ENCODE peak calls at places on chromosomes 5 and 9, in five cellular contexts. Z is AG04450, B is IMR-90, P is hepatocyte, K is fibroblast of lung. R is an unnamed sample.

GRCh38 chr5:58985311-58985710 is 402.4 kb downstream of the RAB3C start:
- DNase-seq in Z (no peak), B (no peak), P (no peak), K (no peak), R (no peak)

GRCh38 chr9:83280259-83280658 is 217.3 kb upstream of the RASEF start:
- DNase-seq in Z (no peak), B (no peak), P (no peak), K (peak; percentile 55), R (peak; percentile 11)

GRCh38 chr5:172820046-172820767 is 13.8 kb upstream of the ERGIC1 start:
- DNase-seq in Z (no peak), B (peak; percentile 89), P (no peak), K (peak; percentile 79), R (no peak)

GRCh38 chr5:75089137-75089536 is 36.8 kb upstream of the GCNT4 start:
- DNase-seq in Z (no peak), B (no peak), P (no peak), K (no peak), R (no peak)

GRCh38 chr5:172454355-172455086 is at the start of gene SH3PXD2B:
- DNase-seq in Z (no peak), B (no peak), P (peak; percentile 84), K (peak; percentile 63), R (no peak)

GRCh38 chr5:98639258-98639657 is 134.2 kb upstream of the RGMB start:
- DNase-seq in Z (no peak), B (no peak), P (no peak), K (peak; percentile 26), R (no peak)

GRCh38 chr5:118778951-118779350 is 209.4 kb downstream of the DTWD2 start:
- DNase-seq in Z (no peak), B (no peak), P (no peak), K (peak; percentile 20), R (no peak)

GRCh38 chr9:33105939-33106338 is 29.5 kb upstream of the SMU1 start:
- DNase-seq in Z (no peak), B (peak; percentile 36), P (no peak), K (no peak), R (no peak)

GRCh38 chr5:134099939-134100282 is 14.6 kb upstream of the TCF7 start:
- DNase-seq in Z (no peak), B (no peak), P (no peak), K (no peak), R (no peak)

GRCh38 chr5:128101676-128102075 is 18.1 kb downstream of the SLC12A2 start:
- DNase-seq in Z (no peak), B (no peak), P (no peak), K (peak; percentile 55), R (no peak)

GRCh38 chr5:59007460-59008063 is 424.7 kb downstream of the RAB3C start:
- DNase-seq in Z (no peak), B (peak; percentile 39), P (no peak), K (peak; percentile 14), R (no peak)

GRCh38 chr5:55923873-55924500 is 70.8 kb downstream of the IL6ST start:
- DNase-seq in Z (no peak), B (no peak), P (no peak), K (no peak), R (no peak)

GRCh38 chr9:127776195-127776918 is 2.1 kb downstream of the SH2D3C start:
- DNase-seq in Z (no peak), B (no peak), P (no peak), K (no peak), R (no peak)

GRCh38 chr9:123997665-123998277 is 13.8 kb upstream of the LHX2 start:
- DNase-seq in Z (no peak), B (peak; percentile 19), P (no peak), K (no peak), R (no peak)

GRCh38 chr5:37326536-37326935 is 44.4 kb downstream of the NUP155 start:
- DNase-seq in Z (no peak), B (no peak), P (no peak), K (no peak), R (no peak)

GRCh38 chr9:76438841-76439588 is 20.0 kb upstream of the GCNT1 start:
- DNase-seq in Z (no peak), B (no peak), P (no peak), K (peak; percentile 64), R (no peak)

GRCh38 chr9:107345327-107345726 is 62.2 kb downstream of the RAD23B start:
- DNase-seq in Z (no peak), B (no peak), P (no peak), K (no peak), R (no peak)

GRCh38 chr9:99375481-99375880 is 153.4 kb downstream of the SEC61B start:
- DNase-seq in Z (no peak), B (no peak), P (no peak), K (no peak), R (no peak)

GRCh38 chr5:171630047-171630669 is 155.5 kb upstream of the SMIM23 start:
- DNase-seq in Z (peak; percentile 11), B (peak; percentile 52), P (peak; percentile 81), K (peak; percentile 62), R (no peak)

GRCh38 chr9:5402217-5402616 is 35.5 kb downstream of the PLGRKT start:
- DNase-seq in Z (no peak), B (no peak), P (no peak), K (no peak), R (no peak)

DNA sequence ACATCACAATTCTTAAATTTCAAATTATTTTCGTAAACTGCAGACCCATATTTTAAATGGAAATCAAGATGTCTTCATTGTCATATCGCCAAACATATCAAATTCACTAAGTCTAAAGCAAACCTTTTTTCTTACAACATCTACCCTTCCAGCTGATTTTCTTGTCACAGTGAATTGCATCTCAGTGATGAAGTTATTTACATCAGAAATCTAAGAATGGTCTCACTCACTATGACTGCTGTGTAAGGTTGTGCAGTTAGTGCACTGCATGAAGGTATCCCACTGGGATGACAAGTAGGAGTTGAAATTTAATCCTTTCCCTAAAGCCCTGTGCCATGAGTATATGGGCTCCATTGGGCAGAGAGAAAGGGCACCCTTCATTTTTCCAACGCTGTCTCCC is 399.4 kb upstream of the ITGA1 start:
- DNase-seq in Z (no peak), B (no peak), P (no peak), K (no peak), R (no peak)
- TF ChIP-seq CTCF in Z (no peak), B (no peak), P (no peak), K (no peak), R (no peak)

GRCh38 chr5:17218353-17219005 is 1.0 kb downstream of the BASP1 start:
- DNase-seq in Z (no peak), B (peak; percentile 67), P (peak; percentile 49), K (peak; percentile 74), R (no peak)

GRCh38 chr5:17216974-17217325 is 481 bp upstream of the BASP1 start:
- DNase-seq in Z (no peak), B (peak; percentile 51), P (peak; percentile 81), K (peak; percentile 73), R (no peak)

GRCh38 chr5:17213938-17214337 is 3.5 kb upstream of the BASP1 start:
- DNase-seq in Z (no peak), B (no peak), P (no peak), K (no peak), R (no peak)

GRCh38 chr5:17217421-17218352 is at the start of gene BASP1:
- DNase-seq in Z (no peak), B (peak; percentile 75), P (peak; percentile 94), K (peak; percentile 85), R (peak; percentile 74)

GRCh38 chr5:17216176-17216973 is 1.1 kb upstream of the BASP1 start:
- DNase-seq in Z (no peak), B (peak; percentile 76), P (peak; percentile 89), K (peak; percentile 70), R (peak; percentile 84)
- H3K27me3 ChIP-seq in Z (no peaks in the 10 kb centered on the region), B (no peaks in the 10 kb centered on the region), P (no peaks in the 10 kb centered on the region), K (no peaks in the 10 kb centered on the region), R (no peaks in the 10 kb centered on the region)

GRCh38 chr9:3848445-3849114 is 322.8 kb upstream of the RFX3 start:
- DNase-seq in Z (no peak), B (peak; percentile 34), P (peak; percentile 17), K (no peak), R (no peak)
- TF ChIP-seq CTCF in Z (no peak), B (no peak), P (peak; percentile 11), K (no peak), R (no peak)

DNA sequence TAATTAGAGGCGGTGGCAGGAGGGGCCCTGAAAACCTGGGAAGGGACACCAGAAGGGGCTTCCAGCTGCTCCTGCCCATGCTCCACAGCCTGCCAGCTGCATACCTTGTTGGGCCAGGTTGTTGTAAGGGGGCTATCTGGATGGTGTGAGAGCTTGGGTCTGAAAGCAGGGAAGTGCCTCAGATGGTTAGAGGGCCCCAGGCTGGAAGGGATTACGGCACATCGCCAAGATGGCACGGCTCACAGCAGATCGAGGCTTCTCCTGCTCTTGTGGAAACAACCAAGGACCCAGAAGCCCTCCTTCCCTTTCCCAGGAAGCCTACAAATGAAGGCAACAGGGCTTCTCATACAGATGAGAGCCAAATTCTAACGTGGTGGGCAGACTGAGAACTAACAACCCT is 121.8 kb upstream of the ADCY2 start:
- DNase-seq in Z (no peak), B (no peak), P (no peak), K (no peak), R (no peak)
- H3K27me3 ChIP-seq in Z (no peaks in the 10 kb centered on the region), B (no peaks in the 10 kb centered on the region), P (no peaks in the 10 kb centered on the region), K (no peaks in the 10 kb centered on the region), R (no peaks in the 10 kb centered on the region)

GRCh38 chr5:84379749-84380148 is 4.9 kb downstream of the EDIL3 start:
- DNase-seq in Z (no peak), B (peak; percentile 56), P (no peak), K (peak; percentile 50), R (no peak)
- TF ChIP-seq CTCF in Z (peak; percentile 37), B (peak; percentile 54), P (peak; percentile 47), K (peak; percentile 44), R (peak; percentile 42)

DNA sequence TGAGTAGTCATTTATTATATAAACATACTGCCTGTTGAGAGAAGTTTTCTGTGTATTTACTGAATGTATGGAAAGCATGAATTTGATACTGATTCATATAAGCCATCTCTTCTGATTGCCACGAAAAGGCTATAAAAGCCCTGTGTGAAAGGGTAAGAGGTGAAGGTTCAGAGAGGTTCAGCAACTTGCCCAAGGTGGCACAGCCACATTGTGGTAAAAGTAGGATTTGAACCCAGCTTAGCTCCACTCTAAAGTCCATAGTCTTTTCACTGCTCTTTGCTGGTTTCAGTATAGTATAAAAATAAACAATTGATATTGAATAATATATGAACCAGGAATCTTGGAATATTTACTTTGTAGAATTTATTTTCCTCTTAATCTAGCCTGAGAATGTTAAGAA is 71.3 kb downstream of the VCAN start:
- DNase-seq in Z (no peak), B (no peak), P (no peak), K (no peak), R (no peak)
- H3K27me3 ChIP-seq in Z (no peaks in the 10 kb centered on the region), B (no peaks in the 10 kb centered on the region), P (no peaks in the 10 kb centered on the region), K (no peaks in the 10 kb centered on the region), R (no peaks in the 10 kb centered on the region)